ENCODE peak calls at places on chromosomes 11 and 22, in four cellular contexts. One of them, this sample, is unnamed.
A peak's percentile ranks its signal among the peaks of the same experiment; 100 is the strongest.

GRCh38 chr11:134276396-134277175 is 407 bp downstream of the GLB1L3 start:
- DNase-seq in testis: no peak
- DNase-seq in hepatocyte: no peak
- DNase-seq in right atrium auricular region: no peak
- DNase-seq in this sample: no peak

GRCh38 chr11:110907629-110908028 is 195.4 kb upstream of the ARHGAP20 start:
- DNase-seq in testis: no peak
- DNase-seq in hepatocyte: peak; percentile 13
- DNase-seq in right atrium auricular region: no peak
- DNase-seq in this sample: peak; percentile 72

GRCh38 chr11:117749541-117749910 is 47.5 kb downstream of the DSCAML1 start:
- DNase-seq in testis: no peak
- DNase-seq in hepatocyte: no peak
- DNase-seq in right atrium auricular region: no peak
- DNase-seq in this sample: no peak

GRCh38 chr11:101348786-101349185 is 219.2 kb upstream of the PGR start:
- DNase-seq in testis: no peak
- DNase-seq in hepatocyte: no peak
- DNase-seq in right atrium auricular region: no peak
- DNase-seq in this sample: no peak

GRCh38 chr11:101807521-101807920 is 107.3 kb upstream of the CEP126 start:
- DNase-seq in testis: no peak
- DNase-seq in hepatocyte: no peak
- DNase-seq in right atrium auricular region: no peak
- DNase-seq in this sample: no peak

GRCh38 chr11:70470127-70470526 is 71.8 kb downstream of the CTTN start:
- DNase-seq in testis: no peak
- DNase-seq in hepatocyte: no peak
- DNase-seq in right atrium auricular region: no peak
- DNase-seq in this sample: no peak

GRCh38 chr11:126158054-126158791 is 53.2 kb downstream of the RPUSD4 start:
- DNase-seq in testis: no peak
- DNase-seq in hepatocyte: peak; percentile 54
- DNase-seq in right atrium auricular region: no peak
- DNase-seq in this sample: no peak

GRCh38 chr22:46060292-46061123 is 83.5 kb upstream of the WNT7B start:
- DNase-seq in testis: peak; percentile 15
- DNase-seq in hepatocyte: no peak
- DNase-seq in right atrium auricular region: no peak
- DNase-seq in this sample: no peak

GRCh38 chr22:47121791-47122190 is 359.3 kb downstream of the TBC1D22A start:
- DNase-seq in testis: no peak
- DNase-seq in hepatocyte: no peak
- DNase-seq in right atrium auricular region: no peak
- DNase-seq in this sample: no peak

GRCh38 chr22:26374645-26375044 is 54.4 kb upstream of the ASPHD2 start:
- DNase-seq in testis: no peak
- DNase-seq in hepatocyte: no peak
- DNase-seq in right atrium auricular region: no peak
- DNase-seq in this sample: no peak

GRCh38 chr11:94583213-94583884 is 16.2 kb downstream of the PIWIL4 start:
- DNase-seq in testis: no peak
- DNase-seq in hepatocyte: no peak
- DNase-seq in right atrium auricular region: no peak
- DNase-seq in this sample: no peak

GRCh38 chr22:43222281-43222680 is 35.3 kb upstream of the TTLL12 start:
- DNase-seq in testis: peak; percentile 75
- DNase-seq in hepatocyte: no peak
- DNase-seq in right atrium auricular region: no peak
- DNase-seq in this sample: no peak

GRCh38 chr22:43217285-43218030 is 30.5 kb upstream of the TTLL12 start:
- DNase-seq in testis: no peak
- DNase-seq in hepatocyte: no peak
- DNase-seq in right atrium auricular region: no peak
- DNase-seq in this sample: no peak

GRCh38 chr22:43220625-43221380 is 33.9 kb upstream of the TTLL12 start:
- DNase-seq in testis: no peak
- DNase-seq in hepatocyte: no peak
- DNase-seq in right atrium auricular region: no peak
- DNase-seq in this sample: no peak

GRCh38 chr22:43216738-43217137 is 29.8 kb upstream of the TTLL12 start:
- DNase-seq in testis: no peak
- DNase-seq in hepatocyte: no peak
- DNase-seq in right atrium auricular region: no peak
- DNase-seq in this sample: no peak

DNA sequence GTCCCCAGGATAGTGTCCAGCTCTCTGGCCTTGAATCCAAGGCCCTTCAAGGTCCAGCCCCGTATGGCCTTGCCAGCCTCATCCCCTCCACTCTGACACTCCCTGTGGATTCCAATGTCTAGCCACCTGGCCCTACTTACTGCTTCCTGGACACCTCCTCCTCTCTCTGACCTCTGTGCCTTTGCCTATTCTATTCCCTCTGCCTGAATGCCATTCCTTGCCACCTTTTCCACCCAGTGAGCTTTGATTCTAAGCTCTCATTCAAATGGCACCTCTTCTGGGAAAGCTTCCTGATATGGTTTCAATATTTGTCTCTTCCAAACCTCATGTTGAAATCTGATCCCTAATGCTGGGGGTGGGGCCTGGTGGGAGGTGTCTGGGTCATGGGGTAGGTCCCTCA is 31.9 kb upstream of the TTLL12 start:
- DNase-seq in testis: no peak
- DNase-seq in hepatocyte: no peak
- DNase-seq in right atrium auricular region: no peak
- DNase-seq in this sample: no peak
- H3K4me1 ChIP-seq in testis: peaks cover 20% of the 10 kb centered on the region
- H3K4me1 ChIP-seq in hepatocyte: no peaks in the 10 kb centered on the region
- H3K4me1 ChIP-seq in right atrium auricular region: no peaks in the 10 kb centered on the region
- H3K4me1 ChIP-seq in this sample: no peaks in the 10 kb centered on the region

GRCh38 chr11:122305018-122305417 is 189.0 kb upstream of the BLID start:
- DNase-seq in testis: no peak
- DNase-seq in hepatocyte: no peak
- DNase-seq in right atrium auricular region: no peak
- DNase-seq in this sample: no peak

GRCh38 chr11:122307480-122308085 is 191.6 kb upstream of the BLID start:
- DNase-seq in testis: no peak
- DNase-seq in hepatocyte: no peak
- DNase-seq in right atrium auricular region: no peak
- DNase-seq in this sample: no peak

GRCh38 chr11:122306776-122307479 is 190.9 kb upstream of the BLID start:
- DNase-seq in testis: no peak
- DNase-seq in hepatocyte: no peak
- DNase-seq in right atrium auricular region: no peak
- DNase-seq in this sample: no peak

GRCh38 chr11:122308286-122308685 is 192.3 kb upstream of the BLID start:
- DNase-seq in testis: no peak
- DNase-seq in hepatocyte: no peak
- DNase-seq in right atrium auricular region: no peak
- DNase-seq in this sample: no peak

GRCh38 chr11:122305426-122305825 is 189.4 kb upstream of the BLID start:
- DNase-seq in testis: peak; percentile 26
- DNase-seq in hepatocyte: no peak
- DNase-seq in right atrium auricular region: no peak
- DNase-seq in this sample: no peak
- H3K4me3 ChIP-seq in testis: no peak overlapping the region
- H3K4me3 ChIP-seq in hepatocyte: no peak overlapping the region
- H3K4me3 ChIP-seq in right atrium auricular region: no peak overlapping the region
- H3K4me3 ChIP-seq in this sample: no peak overlapping the region

GRCh38 chr22:31106001-31106571 is 1.3 kb downstream of the SELENOM start:
- DNase-seq in testis: no peak
- DNase-seq in hepatocyte: no peak
- DNase-seq in right atrium auricular region: no peak
- DNase-seq in this sample: no peak
- H3K27ac ChIP-seq in testis: peak overlapping the region; percentile 96
- H3K27ac ChIP-seq in hepatocyte: peak overlapping the region; percentile 91
- H3K27ac ChIP-seq in right atrium auricular region: peak overlapping the region; percentile 94
- H3K27ac ChIP-seq in this sample: peak overlapping the region; percentile 97

DNA sequence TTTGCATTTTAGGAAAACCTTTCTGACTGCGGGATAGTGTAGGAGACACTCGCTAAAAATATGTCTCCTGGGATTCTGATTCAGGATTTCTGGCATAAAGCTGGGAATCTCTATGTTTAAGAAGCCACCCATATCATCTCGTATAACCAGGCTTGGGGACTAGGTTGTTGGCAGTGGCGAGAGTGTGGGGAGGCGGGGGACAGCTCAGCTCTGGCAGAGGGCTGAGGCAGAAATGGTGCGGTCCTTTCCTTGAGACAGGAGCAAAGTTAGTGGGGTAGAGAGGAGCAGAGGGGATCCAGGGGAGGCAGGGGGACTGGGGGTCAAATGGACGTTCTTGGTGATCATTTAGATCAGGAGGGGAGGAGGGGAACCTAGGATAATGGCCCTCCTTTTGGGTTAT is 74.3 kb downstream of the TEAD1 start:
- DNase-seq in testis: no peak
- DNase-seq in hepatocyte: no peak
- DNase-seq in right atrium auricular region: no peak
- DNase-seq in this sample: no peak
- H3K4me1 ChIP-seq in testis: peaks cover 7% of the 10 kb centered on the region
- H3K4me1 ChIP-seq in hepatocyte: peaks cover 28% of the 10 kb centered on the region
- H3K4me1 ChIP-seq in right atrium auricular region: no peaks in the 10 kb centered on the region
- H3K4me1 ChIP-seq in this sample: peaks cover 22% of the 10 kb centered on the region

GRCh38 chr22:43291381-43291780 is 51.8 kb downstream of the SCUBE1 start:
- DNase-seq in testis: no peak
- DNase-seq in hepatocyte: no peak
- DNase-seq in right atrium auricular region: no peak
- DNase-seq in this sample: no peak

GRCh38 chr22:43288807-43289417 is 54.3 kb downstream of the SCUBE1 start:
- DNase-seq in testis: no peak
- DNase-seq in hepatocyte: peak; percentile 64
- DNase-seq in right atrium auricular region: no peak
- DNase-seq in this sample: no peak

GRCh38 chr22:43288378-43288777 is 54.8 kb downstream of the SCUBE1 start:
- DNase-seq in testis: no peak
- DNase-seq in hepatocyte: no peak
- DNase-seq in right atrium auricular region: no peak
- DNase-seq in this sample: no peak

GRCh38 chr22:43289551-43289963 is 53.6 kb downstream of the SCUBE1 start:
- DNase-seq in testis: peak; percentile 50
- DNase-seq in hepatocyte: no peak
- DNase-seq in right atrium auricular region: no peak
- DNase-seq in this sample: no peak

GRCh38 chr22:43289976-43290663 is 53.1 kb downstream of the SCUBE1 start:
- DNase-seq in testis: peak; percentile 62
- DNase-seq in hepatocyte: no peak
- DNase-seq in right atrium auricular region: no peak
- DNase-seq in this sample: no peak
- H3K4me3 ChIP-seq in testis: no peak overlapping the region
- H3K4me3 ChIP-seq in hepatocyte: no peak overlapping the region
- H3K4me3 ChIP-seq in right atrium auricular region: no peak overlapping the region
- H3K4me3 ChIP-seq in this sample: no peak overlapping the region

GRCh38 chr22:31244943-31245451 is 32.9 kb downstream of the LIMK2 start:
- DNase-seq in testis: no peak
- DNase-seq in hepatocyte: no peak
- DNase-seq in right atrium auricular region: no peak
- DNase-seq in this sample: no peak
- H3K27ac ChIP-seq in testis: no peak overlapping the region
- H3K27ac ChIP-seq in hepatocyte: peak overlapping the region; percentile 77
- H3K27ac ChIP-seq in right atrium auricular region: no peak overlapping the region
- H3K27ac ChIP-seq in this sample: peak overlapping the region; percentile 62

GRCh38 chr11:2830030-2830812 is 55.4 kb downstream of the CDKN1C start:
- DNase-seq in testis: no peak
- DNase-seq in hepatocyte: no peak
- DNase-seq in right atrium auricular region: no peak
- DNase-seq in this sample: no peak
- H3K4me1 ChIP-seq in testis: peaks cover 5% of the 10 kb centered on the region
- H3K4me1 ChIP-seq in hepatocyte: peaks cover 30% of the 10 kb centered on the region
- H3K4me1 ChIP-seq in right atrium auricular region: no peaks in the 10 kb centered on the region
- H3K4me1 ChIP-seq in this sample: peaks cover 19% of the 10 kb centered on the region

GRCh38 chr11:103537904-103538502 is 428.8 kb downstream of the DYNC2H1 start:
- DNase-seq in testis: no peak
- DNase-seq in hepatocyte: peak; percentile 37
- DNase-seq in right atrium auricular region: no peak
- DNase-seq in this sample: no peak
- H3K4me3 ChIP-seq in testis: no peak overlapping the region
- H3K4me3 ChIP-seq in hepatocyte: no peak overlapping the region
- H3K4me3 ChIP-seq in right atrium auricular region: no peak overlapping the region
- H3K4me3 ChIP-seq in this sample: no peak overlapping the region

This sample was measured in transverse colon.